ENCODE peak calls at places on chromosomes 7 and 10, in six cellular contexts. I is cerebellum, Z is AG04450, U is aorta, F is uterus, G is neuronal stem cell. H is an unnamed sample.

GRCh38 chr7:25966469-25966868 is 185.5 kb upstream of the NFE2L3 start:
- DNase-seq in I (no peak), Z (no peak), U (no peak), F (no peak), G (no peak), H (no peak)

GRCh38 chr10:22684707-22685106 is 29.7 kb downstream of the PIP4K2A start:
- DNase-seq in I (no peak), Z (no peak), U (no peak), F (no peak), G (no peak), H (no peak)

GRCh38 chr7:13628231-13629001 is 361.1 kb downstream of the ETV1 start:
- DNase-seq in I (no peak), Z (no peak), U (no peak), F (no peak), G (no peak), H (no peak)

GRCh38 chr10:119201233-119201632 is 6.1 kb upstream of the GRK5 start:
- DNase-seq in I (no peak), Z (no peak), U (no peak), F (no peak), G (no peak), H (no peak)

GRCh38 chr10:94315975-94316464 is 46.7 kb downstream of the NOC3L start:
- DNase-seq in I (no peak), Z (no peak), U (no peak), F (no peak), G (no peak), H (no peak)

GRCh38 chr7:4833176-4833575 is 28.7 kb downstream of the PAPOLB start:
- DNase-seq in I (no peak), Z (no peak), U (peak), F (peak), G (no peak), H (no peak)

GRCh38 chr10:3494131-3494878 is 290.7 kb downstream of the KLF6 start:
- DNase-seq in I (no peak), Z (no peak), U (peak), F (peak), G (no peak), H (no peak)

GRCh38 chr7:100124301-100125229 is 2.2 kb upstream of the MBLAC1 start:
- DNase-seq in I (no peak), Z (no peak), U (no peak), F (no peak), G (no peak), H (no peak)

GRCh38 chr10:33460461-33461294 is 126.2 kb upstream of the NRP1 start:
- DNase-seq in I (no peak), Z (no peak), U (peak), F (peak), G (no peak), H (no peak)

GRCh38 chr7:134905375-134905774 is 80.9 kb upstream of the AGBL3 start:
- DNase-seq in I (no peak), Z (peak), U (peak), F (peak), G (no peak), H (no peak)

GRCh38 chr7:36448781-36449379 is 59.2 kb downstream of the ANLN start:
- DNase-seq in I (no peak), Z (no peak), U (no peak), F (no peak), G (no peak), H (no peak)

GRCh38 chr7:43559171-43559938 is 23.6 kb upstream of the STK17A start:
- DNase-seq in I (no peak), Z (no peak), U (no peak), F (no peak), G (no peak), H (no peak)

GRCh38 chr7:112566392-112567324 is 85.9 kb downstream of the LSMEM1 start:
- DNase-seq in I (peak), Z (no peak), U (no peak), F (no peak), G (no peak), H (no peak)

GRCh38 chr7:38280707-38281106 is 7.3 kb upstream of the TARP start:
- DNase-seq in I (no peak), Z (no peak), U (no peak), F (no peak), G (no peak), H (no peak)